ENCODE peak calls at places on chromosomes 13 and 19, in nine cellular contexts. L is spleen, U is GM12878, B is stomach, F is transverse colon, E is breast epithelium, G is K562, D is prostate gland, X is endothelial cell of umbilical vein. V is an unnamed sample.

GRCh38 chr19:57192993-57193392 is 1.7 kb downstream of the ZNF264 start:
- DNase-seq in L (no peak), G (no peak), U (no peak), E (no peak), X (no peak), D (no peak), F (no peak), B (no peak), V (no peak)

GRCh38 chr19:30430206-30430734 is 58.1 kb downstream of the ZNF536 start:
- DNase-seq in X (no peak), U (no peak), F (no peak), B (no peak), E (no peak), G (no peak), L (peak; percentile 28), D (no peak), V (no peak)

GRCh38 chr19:49583239-49583638 is 2.1 kb downstream of the PRRG2 start:
- DNase-seq in B (no peak), E (no peak), U (no peak), G (no peak), D (no peak), F (no peak), L (no peak), X (no peak), V (no peak)

GRCh38 chr19:40609561-40610395 is 8.6 kb downstream of the LTBP4 start:
- DNase-seq in U (peak; percentile 70), F (peak; percentile 97), B (peak; percentile 96), E (peak; percentile 88), G (peak; percentile 96), X (peak; percentile 61), D (peak; percentile 88), L (peak; percentile 96), V (peak; percentile 95)

GRCh38 chr13:30373727-30374126 is 48.6 kb upstream of the UBE2L5 start:
- DNase-seq in F (peak; percentile 66), E (no peak), U (peak; percentile 59), X (no peak), G (no peak), L (peak; percentile 88), D (no peak), B (no peak), V (no peak)

GRCh38 chr13:110340812-110341444 is 33.8 kb downstream of the COL4A2 start:
- DNase-seq in F (peak; percentile 76), X (peak; percentile 80), G (no peak), B (peak; percentile 59), E (peak; percentile 88), L (peak; percentile 85), D (peak; percentile 37), U (no peak), V (no peak)

GRCh38 chr19:4988770-4989251 is 19.9 kb downstream of the KDM4B start:
- DNase-seq in B (no peak), D (no peak), F (peak; percentile 45), G (no peak), X (no peak), L (no peak), E (no peak), U (no peak), V (no peak)

GRCh38 chr13:83881917-83882625 is at the start of gene SLITRK1:
- DNase-seq in E (no peak), X (no peak), L (no peak), B (no peak), D (no peak), G (peak; percentile 2), U (peak; percentile 9), F (no peak), V (no peak)

GRCh38 chr13:26601669-26602068 is 44.2 kb downstream of the WASF3 start:
- DNase-seq in D (no peak), G (peak; percentile 2), E (no peak), F (no peak), U (peak; percentile 15), B (no peak), X (peak; percentile 79), L (no peak), V (no peak)

GRCh38 chr19:36436531-36436930 is 18.1 kb upstream of the ZFP82 start:
- DNase-seq in B (no peak), F (no peak), U (no peak), L (no peak), E (no peak), G (no peak), D (no peak), X (no peak), V (no peak)

GRCh38 chr19:3184847-3185481 is 766 bp upstream of the NCLN start:
- DNase-seq in F (peak; percentile 73), X (no peak), E (peak; percentile 69), L (peak; percentile 89), U (no peak), B (peak; percentile 73), D (peak; percentile 70), G (peak; percentile 66), V (no peak)

GRCh38 chr13:75437582-75438318 is 44.2 kb downstream of the TBC1D4 start:
- DNase-seq in L (no peak), E (no peak), U (no peak), F (no peak), B (no peak), D (no peak), X (no peak), G (peak; percentile 5), V (no peak)

GRCh38 chr19:32630338-32630737 is 44.6 kb downstream of the ANKRD27 start:
- DNase-seq in G (no peak), L (no peak), U (no peak), D (no peak), B (no peak), F (no peak), X (no peak), E (no peak), V (no peak)

GRCh38 chr13:44197791-44198770 is 175.5 kb upstream of the SERP2 start:
- DNase-seq in U (peak; percentile 34), E (no peak), B (no peak), G (no peak), D (no peak), X (no peak), F (no peak), L (no peak), V (no peak)

GRCh38 chr19:45478454-45479238 is 10.8 kb downstream of the FOSB start:
- DNase-seq in X (peak; percentile 92), L (peak; percentile 94), E (peak; percentile 86), U (peak; percentile 88), D (peak; percentile 87), B (peak; percentile 86), G (peak; percentile 83), F (peak; percentile 89), V (no peak)
- TF ChIP-seq POLR2AphosphoS5 in X (peak; percentile 42), L (peak; percentile 61), E (peak; percentile 65), U (peak; percentile 95), D (peak; percentile 79), B (no peak), G (peak; percentile 65), F (peak; percentile 65), V (peak; percentile 84)

GRCh38 chr19:11198769-11199469 is 1.6 kb upstream of the KANK2 start:
- DNase-seq in F (no peak), E (no peak), X (no peak), L (no peak), U (no peak), G (no peak), B (no peak), D (no peak), V (no peak)

GRCh38 chr19:11196406-11197287 is 698 bp downstream of the KANK2 start:
- DNase-seq in B (peak; percentile 36), U (no peak), E (no peak), F (peak; percentile 36), L (peak; percentile 79), D (no peak), G (peak; percentile 69), X (peak; percentile 46), V (no peak)

GRCh38 chr19:11195681-11196080 is 1.7 kb downstream of the KANK2 start:
- DNase-seq in G (no peak), U (no peak), D (no peak), F (no peak), L (no peak), B (no peak), E (no peak), X (no peak), V (no peak)

GRCh38 chr19:11198175-11198534 is 810 bp upstream of the KANK2 start:
- DNase-seq in L (no peak), B (no peak), X (no peak), D (no peak), E (no peak), F (no peak), U (no peak), G (no peak), V (no peak)

GRCh38 chr19:11197291-11198174 is at the start of gene KANK2:
- DNase-seq in D (peak; percentile 85), F (peak; percentile 90), G (peak; percentile 97), E (peak; percentile 87), U (peak; percentile 13), L (peak; percentile 92), X (peak; percentile 71), B (peak; percentile 91), V (no peak)
- TF ChIP-seq POLR2A in D (peak; percentile 82), F (peak; percentile 45), G (peak; percentile 69), E (no peak), U (peak; percentile 76), L (no peak), X (peak; percentile 84), B (no peak), V (no peak)

DNA sequence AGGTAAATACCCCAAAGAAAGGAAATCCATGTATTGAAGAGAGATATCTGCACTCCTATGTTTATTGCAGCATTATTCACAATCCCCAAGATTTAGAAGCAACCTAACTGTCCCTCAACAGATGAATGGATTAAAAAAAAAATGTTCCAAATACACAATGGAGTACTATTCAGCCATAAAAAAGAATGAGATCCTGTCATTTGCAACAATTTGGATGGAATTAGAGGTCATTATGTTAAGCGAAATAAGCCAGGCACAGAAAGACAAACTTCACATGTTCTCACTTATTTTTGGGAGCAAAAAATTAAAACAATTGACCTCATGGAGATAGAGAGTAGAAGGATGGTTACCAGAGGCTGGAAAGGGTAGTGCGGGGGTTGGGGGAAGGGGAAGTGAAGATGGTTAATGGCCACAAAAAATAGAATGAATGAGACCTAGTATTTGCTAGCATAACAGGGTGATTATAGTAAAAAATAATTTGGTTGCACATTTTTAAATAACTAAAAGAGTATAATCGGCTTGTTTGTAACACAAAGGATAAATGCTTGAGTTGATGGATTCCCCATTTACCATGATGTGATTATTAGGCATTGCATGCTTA is 9.7 kb upstream of the ZNF709 start:
- DNase-seq in L (no peak), U (no peak), G (no peak), F (no peak), E (no peak), B (no peak), D (no peak), X (no peak), V (no peak)
- H3K27ac ChIP-seq in L (no peak overlapping the region), U (no peak overlapping the region), G (no peak overlapping the region), F (peak overlapping the region; percentile 82), E (peak overlapping the region; percentile 98), B (peak overlapping the region; percentile 87), D (peak overlapping the region; percentile 88), X (no peak overlapping the region), V (peak overlapping the region; percentile 55)

DNA sequence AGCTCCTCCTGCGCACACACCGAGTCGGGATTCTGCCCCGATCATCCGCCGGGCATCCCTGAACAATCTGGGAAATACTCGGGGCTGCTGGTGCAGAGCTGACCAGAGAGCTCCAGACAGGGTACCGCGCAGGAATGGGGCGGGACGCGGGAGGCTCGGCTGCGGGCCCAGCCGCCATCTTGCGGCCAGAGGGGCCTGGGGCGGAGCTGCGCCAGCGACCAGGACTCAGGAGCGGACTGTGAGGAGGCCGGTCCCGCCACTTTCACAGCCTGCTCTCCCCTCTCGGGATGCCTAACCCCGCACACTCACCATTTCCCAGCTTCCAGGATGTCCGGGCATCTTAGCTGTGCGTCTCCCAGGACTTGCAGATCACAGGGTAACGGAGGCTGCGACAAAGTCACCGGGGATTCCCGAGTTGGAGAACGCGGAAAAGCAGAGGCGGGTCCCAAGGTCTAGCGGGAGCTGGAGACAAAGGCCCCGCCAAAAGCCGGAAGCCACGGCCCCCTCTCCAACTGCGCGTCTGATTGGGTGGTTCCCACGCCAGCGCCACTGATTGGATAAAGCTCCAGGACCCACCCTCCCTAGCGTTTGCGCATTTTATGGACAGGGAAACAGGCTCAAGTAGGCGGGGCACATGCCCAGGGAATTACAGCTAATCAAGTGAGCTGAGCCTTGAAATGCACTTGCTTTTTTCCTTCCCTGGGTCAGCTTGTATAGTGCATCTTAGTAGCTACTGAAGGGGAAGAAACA is 15.8 kb upstream of the ZNF43 start:
- DNase-seq in B (peak; percentile 92), F (peak; percentile 94), X (peak; percentile 95), E (peak; percentile 96), L (peak; percentile 94), G (peak; percentile 92), U (no peak), D (peak; percentile 97), V (peak; percentile 96)
- TF ChIP-seq POLR2AphosphoS5 in B (peak; percentile 55), F (peak; percentile 39), X (peak; percentile 15), E (peak; percentile 58), L (peak; percentile 84), G (no peak), U (no peak), D (peak; percentile 91), V (peak; percentile 84)